ENCODE peak calls at places on chromosome 13, in five cellular contexts. Y is H1, C is H9, T is IMR-90, P is mesenchymal stem cell. K is an unnamed sample.

GRCh38 chr13:113001251-113002140 is 32.5 kb downstream of the MCF2L start:
- DNase-seq in Y (no peak), C (peak; percentile 57), T (peak; percentile 3), P (peak; percentile 18), K (peak; percentile 55)

GRCh38 chr13:99926014-99926731 is 45.4 kb downstream of the ZIC5 start:
- DNase-seq in Y (no peak), C (no peak), T (peak; percentile 16), P (no peak), K (no peak)

GRCh38 chr13:67763316-67763715 is 533.2 kb upstream of the PCDH9 start:
- DNase-seq in Y (no peak), C (no peak), T (no peak), P (no peak), K (no peak)

GRCh38 chr13:50700664-50701266 is 142.7 kb downstream of the DLEU7 start:
- DNase-seq in Y (no peak), C (no peak), T (no peak), P (no peak), K (no peak)

GRCh38 chr13:98447881-98448641 is 128.8 kb downstream of the STK24 start:
- DNase-seq in Y (peak; percentile 85), C (peak; percentile 76), T (no peak), P (peak; percentile 54), K (peak; percentile 30)

GRCh38 chr13:112943309-112944125 is 25.5 kb upstream of the MCF2L start:
- DNase-seq in Y (peak; percentile 81), C (peak; percentile 63), T (peak; percentile 4), P (peak; percentile 31), K (peak; percentile 64)

GRCh38 chr13:38630780-38631179 is 56.1 kb upstream of the FREM2 start:
- DNase-seq in Y (no peak), C (no peak), T (peak; percentile 32), P (peak; percentile 73), K (no peak)

GRCh38 chr13:56907766-56908165 is 233.0 kb upstream of the PRR20A start:
- DNase-seq in Y (no peak), C (no peak), T (no peak), P (no peak), K (no peak)

GRCh38 chr13:52127783-52128702 is 830 bp downstream of the NEK5 start:
- DNase-seq in Y (peak; percentile 82), C (peak; percentile 72), T (peak; percentile 53), P (peak; percentile 70), K (peak; percentile 70)

GRCh38 chr13:102721800-102722231 is 27.0 kb upstream of the METTL21C start:
- DNase-seq in Y (no peak), C (no peak), T (no peak), P (no peak), K (no peak)

GRCh38 chr13:74398599-74398998 is 264.4 kb upstream of the KLF12 start:
- DNase-seq in Y (no peak), C (no peak), T (no peak), P (no peak), K (no peak)

GRCh38 chr13:75864718-75865117 is 228.6 kb downstream of the LMO7 start:
- DNase-seq in Y (no peak), C (no peak), T (peak; percentile 93), P (peak; percentile 69), K (no peak)

GRCh38 chr13:43229506-43229905 is 206.1 kb downstream of the DNAJC15 start:
- DNase-seq in Y (no peak), C (no peak), T (peak; percentile 87), P (peak; percentile 85), K (no peak)

GRCh38 chr13:106561551-106562170 is 6.3 kb downstream of the ARGLU1 start:
- DNase-seq in Y (no peak), C (no peak), T (peak; percentile 53), P (peak; percentile 64), K (no peak)

GRCh38 chr13:87677334-87678234 is 6.4 kb downstream of the SLITRK5 start:
- DNase-seq in Y (peak; percentile 73), C (peak; percentile 81), T (no peak), P (peak; percentile 33), K (peak; percentile 53)

GRCh38 chr13:66965146-66965545 is 265.0 kb downstream of the PCDH9 start:
- DNase-seq in Y (no peak), C (no peak), T (no peak), P (no peak), K (no peak)

GRCh38 chr13:21399741-21400140 is 59.4 kb downstream of the ZDHHC20 start:
- DNase-seq in Y (no peak), C (no peak), T (peak; percentile 18), P (peak; percentile 10), K (no peak)

GRCh38 chr13:97238432-97238831 is 16.3 kb downstream of the MBNL2 start:
- DNase-seq in Y (no peak), C (no peak), T (no peak), P (no peak), K (no peak)

GRCh38 chr13:48334534-48335127 is 31.1 kb downstream of the RB1 start:
- DNase-seq in Y (no peak), C (no peak), T (peak; percentile 45), P (peak; percentile 49), K (no peak)

GRCh38 chr13:112616586-112617381 is 28.8 kb upstream of the TUBGCP3 start:
- DNase-seq in Y (peak; percentile 53), C (peak; percentile 69), T (peak; percentile 52), P (peak; percentile 60), K (no peak)

GRCh38 chr13:88919970-88920628 is 1248.9 kb downstream of the SLITRK5 start:
- DNase-seq in Y (no peak), C (no peak), T (no peak), P (no peak), K (no peak)

GRCh38 chr13:30796132-30796832 is 60.9 kb downstream of the ALOX5AP start:
- DNase-seq in Y (no peak), C (no peak), T (peak; percentile 62), P (peak; percentile 70), K (no peak)

GRCh38 chr13:80341098-80341701 is at the start of gene SPRY2:
- DNase-seq in Y (peak; percentile 85), C (peak; percentile 96), T (peak; percentile 96), P (peak; percentile 99), K (peak; percentile 93)

GRCh38 chr13:20465218-20465879 is 60.3 kb downstream of the CRYL1 start:
- DNase-seq in Y (no peak), C (no peak), T (peak; percentile 15), P (no peak), K (no peak)

GRCh38 chr13:105202384-105202783 is 1333.1 kb downstream of the EFNB2 start:
- DNase-seq in Y (no peak), C (no peak), T (peak; percentile 47), P (peak; percentile 51), K (peak; percentile 14)

GRCh38 chr13:20127263-20127562 is 33.6 kb downstream of the GJA3 start:
- DNase-seq in Y (no peak), C (no peak), T (no peak), P (no peak), K (no peak)

GRCh38 chr13:97344250-97345175 is 89.5 kb upstream of the RAP2A start:
- DNase-seq in Y (no peak), C (no peak), T (peak; percentile 61), P (peak; percentile 70), K (peak; percentile 32)

GRCh38 chr13:97339019-97339988 is 94.7 kb upstream of the RAP2A start:
- DNase-seq in Y (no peak), C (no peak), T (peak; percentile 98), P (peak; percentile 67), K (no peak)

GRCh38 chr13:35990196-35990595 is 141.0 kb downstream of the DCLK1 start:
- DNase-seq in Y (peak; percentile 75), C (peak; percentile 64), T (no peak), P (no peak), K (no peak)

GRCh38 chr13:98746968-98747367 is 5.5 kb downstream of the SLC15A1 start:
- DNase-seq in Y (no peak), C (no peak), T (no peak), P (peak; percentile 37), K (no peak)

GRCh38 chr13:39766464-39767167 is 111.2 kb downstream of the COG6 start:
- DNase-seq in Y (no peak), C (no peak), T (no peak), P (no peak), K (no peak)

GRCh38 chr13:113458218-113459065 is 5.2 kb upstream of the ADPRHL1 start:
- DNase-seq in Y (no peak), C (peak; percentile 53), T (peak; percentile 55), P (peak; percentile 14), K (no peak)

GRCh38 chr13:103199380-103200088 is 133.3 kb upstream of the SLC10A2 start:
- DNase-seq in Y (no peak), C (no peak), T (no peak), P (no peak), K (no peak)

GRCh38 chr13:81988542-81988941 is 1647.6 kb upstream of the SPRY2 start:
- DNase-seq in Y (no peak), C (no peak), T (no peak), P (no peak), K (no peak)
- H2BK120ac ChIP-seq in Y (peak overlapping the region; percentile 88), C (no peak overlapping the region), T (no peak overlapping the region), P (no peak overlapping the region), K (no peak overlapping the region)

GRCh38 chr13:36998624-36999041 is 507 bp downstream of the ALG5 start:
- DNase-seq in Y (peak; percentile 66), C (peak; percentile 34), T (no peak), P (peak; percentile 38), K (no peak)
- H3K14ac ChIP-seq in Y (no peak overlapping the region), C (no peak overlapping the region), T (peak overlapping the region; percentile 70), P (no peak overlapping the region), K (no peak overlapping the region)

DNA sequence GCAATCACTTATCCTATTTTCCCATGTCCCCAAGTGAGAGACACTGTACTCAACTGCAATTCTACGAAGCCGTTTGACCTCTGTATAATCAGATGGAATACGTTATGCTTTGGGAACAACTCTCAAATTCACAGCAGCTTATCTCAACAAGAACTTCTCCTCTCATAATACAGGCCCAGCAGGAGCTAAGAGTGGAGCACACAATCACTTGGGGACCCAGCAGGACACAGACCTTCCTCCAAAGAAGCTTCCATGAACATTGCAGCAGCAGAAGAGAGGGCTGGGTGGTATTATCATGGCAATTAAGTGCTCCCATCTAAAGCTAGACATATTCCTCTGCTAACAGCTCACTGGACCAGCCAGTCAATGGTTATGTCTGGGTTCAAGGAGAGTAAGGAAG is 428.3 kb upstream of the MIR17HG start:
- DNase-seq in Y (no peak), C (no peak), T (no peak), P (no peak), K (no peak)
- H2BK120ac ChIP-seq in Y (no peak overlapping the region), C (no peak overlapping the region), T (no peak overlapping the region), P (no peak overlapping the region), K (no peak overlapping the region)

GRCh38 chr13:47237571-47237970 is 340.7 kb upstream of the HTR2A start:
- DNase-seq in Y (no peak), C (no peak), T (no peak), P (no peak), K (no peak)
- H3K14ac ChIP-seq in Y (no peak overlapping the region), C (no peak overlapping the region), T (peak overlapping the region; percentile 17), P (no peak overlapping the region), K (no peak overlapping the region)

DNA sequence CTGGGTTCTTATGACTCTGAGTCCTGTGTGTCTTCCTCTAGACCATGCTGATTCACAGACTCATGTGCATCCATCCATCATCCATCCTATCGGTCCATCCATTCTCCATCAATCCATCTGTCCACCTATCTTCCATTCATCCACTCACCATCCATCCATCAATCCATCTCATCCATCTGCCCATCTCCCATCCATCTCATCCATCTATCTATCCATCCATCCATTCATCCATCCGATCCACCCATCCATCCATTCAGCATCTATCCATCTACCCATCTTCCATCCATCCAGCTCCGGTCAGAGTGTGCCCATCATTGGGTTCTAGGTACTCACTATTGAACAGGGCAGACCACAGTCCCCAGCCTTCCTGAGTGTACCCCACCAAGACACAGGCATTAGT is 75.6 kb downstream of the SLC7A1 start:
- DNase-seq in Y (no peak), C (no peak), T (no peak), P (no peak), K (no peak)
- H2BK120ac ChIP-seq in Y (no peak overlapping the region), C (no peak overlapping the region), T (peak overlapping the region; percentile 52), P (no peak overlapping the region), K (no peak overlapping the region)

K was measured in neuronal stem cell.